ENCODE peak calls at places on chromosomes 6 and 20, in six cellular contexts. One of them, this sample, is unnamed.

GRCh38 chr6:5361371-5361770 is 100.1 kb downstream of the FARS2 start:
- DNase-seq in thyroid gland: no peak
- DNase-seq in ovary: no peak
- DNase-seq in colonic mucosa: no peak
- DNase-seq in effector memory CD4-positive, alpha-beta T cell: no peak
- DNase-seq in esophagus squamous epithelium: no peak
- DNase-seq in this sample: no peak

GRCh38 chr20:1664911-1665310 is 7.3 kb upstream of the SIRPG start:
- DNase-seq in thyroid gland: no peak
- DNase-seq in ovary: no peak
- DNase-seq in colonic mucosa: no peak
- DNase-seq in effector memory CD4-positive, alpha-beta T cell: peak; percentile 20
- DNase-seq in esophagus squamous epithelium: no peak
- DNase-seq in this sample: peak; percentile 69

GRCh38 chr6:12173670-12174069 is 116.5 kb upstream of the EDN1 start:
- DNase-seq in thyroid gland: no peak
- DNase-seq in ovary: no peak
- DNase-seq in colonic mucosa: no peak
- DNase-seq in effector memory CD4-positive, alpha-beta T cell: no peak
- DNase-seq in esophagus squamous epithelium: no peak
- DNase-seq in this sample: no peak

GRCh38 chr6:9745966-9746365 is 668.9 kb downstream of the TFAP2A start:
- DNase-seq in thyroid gland: no peak
- DNase-seq in ovary: no peak
- DNase-seq in colonic mucosa: no peak
- DNase-seq in effector memory CD4-positive, alpha-beta T cell: no peak
- DNase-seq in esophagus squamous epithelium: no peak
- DNase-seq in this sample: no peak

GRCh38 chr6:70345619-70346018 is 42.7 kb upstream of the COL9A1 start:
- DNase-seq in thyroid gland: no peak
- DNase-seq in ovary: no peak
- DNase-seq in colonic mucosa: no peak
- DNase-seq in effector memory CD4-positive, alpha-beta T cell: no peak
- DNase-seq in esophagus squamous epithelium: no peak
- DNase-seq in this sample: no peak

GRCh38 chr6:12001004-12001705 is 11.0 kb upstream of the HIVEP1 start:
- DNase-seq in thyroid gland: no peak
- DNase-seq in ovary: no peak
- DNase-seq in colonic mucosa: no peak
- DNase-seq in effector memory CD4-positive, alpha-beta T cell: no peak
- DNase-seq in esophagus squamous epithelium: no peak
- DNase-seq in this sample: no peak

GRCh38 chr20:34437330-34437986 is 74.4 kb downstream of the ITCH start:
- DNase-seq in thyroid gland: no peak
- DNase-seq in ovary: no peak
- DNase-seq in colonic mucosa: no peak
- DNase-seq in effector memory CD4-positive, alpha-beta T cell: no peak
- DNase-seq in esophagus squamous epithelium: no peak
- DNase-seq in this sample: no peak

GRCh38 chr6:106880952-106881351 is 93.6 kb downstream of the CD24 start:
- DNase-seq in thyroid gland: no peak
- DNase-seq in ovary: no peak
- DNase-seq in colonic mucosa: no peak
- DNase-seq in effector memory CD4-positive, alpha-beta T cell: no peak
- DNase-seq in esophagus squamous epithelium: no peak
- DNase-seq in this sample: no peak

GRCh38 chr6:160134779-160135547 is 13.3 kb downstream of the SLC22A1 start:
- DNase-seq in thyroid gland: no peak
- DNase-seq in ovary: no peak
- DNase-seq in colonic mucosa: no peak
- DNase-seq in effector memory CD4-positive, alpha-beta T cell: no peak
- DNase-seq in esophagus squamous epithelium: no peak
- DNase-seq in this sample: no peak

GRCh38 chr20:38222923-38223742 is 37.4 kb downstream of the KIAA1755 start:
- DNase-seq in thyroid gland: no peak
- DNase-seq in ovary: no peak
- DNase-seq in colonic mucosa: no peak
- DNase-seq in effector memory CD4-positive, alpha-beta T cell: no peak
- DNase-seq in esophagus squamous epithelium: no peak
- DNase-seq in this sample: no peak

GRCh38 chr20:53244711-53245110 is 272.6 kb downstream of the TSHZ2 start:
- DNase-seq in thyroid gland: no peak
- DNase-seq in ovary: no peak
- DNase-seq in colonic mucosa: no peak
- DNase-seq in effector memory CD4-positive, alpha-beta T cell: no peak
- DNase-seq in esophagus squamous epithelium: no peak
- DNase-seq in this sample: no peak

GRCh38 chr20:63740070-63740500 is 509 bp downstream of the SLC2A4RG start:
- DNase-seq in thyroid gland: peak; percentile 53
- DNase-seq in ovary: peak; percentile 78
- DNase-seq in colonic mucosa: peak; percentile 49
- DNase-seq in effector memory CD4-positive, alpha-beta T cell: peak; percentile 52
- DNase-seq in esophagus squamous epithelium: no peak
- DNase-seq in this sample: peak; percentile 63

GRCh38 chr20:33663161-33664084 is 1.3 kb downstream of the C20orf144 start:
- DNase-seq in thyroid gland: peak; percentile 82
- DNase-seq in ovary: peak; percentile 83
- DNase-seq in colonic mucosa: peak; percentile 86
- DNase-seq in effector memory CD4-positive, alpha-beta T cell: peak; percentile 71
- DNase-seq in esophagus squamous epithelium: no peak
- DNase-seq in this sample: peak; percentile 79

GRCh38 chr6:24205020-24205492 is 79.0 kb downstream of the NRSN1 start:
- DNase-seq in thyroid gland: peak; percentile 13
- DNase-seq in ovary: no peak
- DNase-seq in colonic mucosa: peak; percentile 21
- DNase-seq in effector memory CD4-positive, alpha-beta T cell: no peak
- DNase-seq in esophagus squamous epithelium: no peak
- DNase-seq in this sample: peak; percentile 30

GRCh38 chr6:131843768-131844167 is 35.9 kb downstream of the ENPP1 start:
- DNase-seq in thyroid gland: no peak
- DNase-seq in ovary: no peak
- DNase-seq in colonic mucosa: no peak
- DNase-seq in effector memory CD4-positive, alpha-beta T cell: no peak
- DNase-seq in esophagus squamous epithelium: no peak
- DNase-seq in this sample: no peak

GRCh38 chr6:71404967-71405278 is 116.3 kb downstream of the OGFRL1 start:
- DNase-seq in thyroid gland: no peak
- DNase-seq in ovary: no peak
- DNase-seq in colonic mucosa: no peak
- DNase-seq in effector memory CD4-positive, alpha-beta T cell: no peak
- DNase-seq in esophagus squamous epithelium: no peak
- DNase-seq in this sample: no peak

GRCh38 chr6:71404145-71404966 is 115.7 kb downstream of the OGFRL1 start:
- DNase-seq in thyroid gland: no peak
- DNase-seq in ovary: no peak
- DNase-seq in colonic mucosa: no peak
- DNase-seq in effector memory CD4-positive, alpha-beta T cell: no peak
- DNase-seq in esophagus squamous epithelium: no peak
- DNase-seq in this sample: no peak

GRCh38 chr6:71405416-71405815 is 116.8 kb downstream of the OGFRL1 start:
- DNase-seq in thyroid gland: no peak
- DNase-seq in ovary: no peak
- DNase-seq in colonic mucosa: no peak
- DNase-seq in effector memory CD4-positive, alpha-beta T cell: no peak
- DNase-seq in esophagus squamous epithelium: no peak
- DNase-seq in this sample: no peak

GRCh38 chr6:71408966-71409723 is 120.5 kb downstream of the OGFRL1 start:
- DNase-seq in thyroid gland: no peak
- DNase-seq in ovary: no peak
- DNase-seq in colonic mucosa: no peak
- DNase-seq in effector memory CD4-positive, alpha-beta T cell: no peak
- DNase-seq in esophagus squamous epithelium: no peak
- DNase-seq in this sample: no peak

DNA sequence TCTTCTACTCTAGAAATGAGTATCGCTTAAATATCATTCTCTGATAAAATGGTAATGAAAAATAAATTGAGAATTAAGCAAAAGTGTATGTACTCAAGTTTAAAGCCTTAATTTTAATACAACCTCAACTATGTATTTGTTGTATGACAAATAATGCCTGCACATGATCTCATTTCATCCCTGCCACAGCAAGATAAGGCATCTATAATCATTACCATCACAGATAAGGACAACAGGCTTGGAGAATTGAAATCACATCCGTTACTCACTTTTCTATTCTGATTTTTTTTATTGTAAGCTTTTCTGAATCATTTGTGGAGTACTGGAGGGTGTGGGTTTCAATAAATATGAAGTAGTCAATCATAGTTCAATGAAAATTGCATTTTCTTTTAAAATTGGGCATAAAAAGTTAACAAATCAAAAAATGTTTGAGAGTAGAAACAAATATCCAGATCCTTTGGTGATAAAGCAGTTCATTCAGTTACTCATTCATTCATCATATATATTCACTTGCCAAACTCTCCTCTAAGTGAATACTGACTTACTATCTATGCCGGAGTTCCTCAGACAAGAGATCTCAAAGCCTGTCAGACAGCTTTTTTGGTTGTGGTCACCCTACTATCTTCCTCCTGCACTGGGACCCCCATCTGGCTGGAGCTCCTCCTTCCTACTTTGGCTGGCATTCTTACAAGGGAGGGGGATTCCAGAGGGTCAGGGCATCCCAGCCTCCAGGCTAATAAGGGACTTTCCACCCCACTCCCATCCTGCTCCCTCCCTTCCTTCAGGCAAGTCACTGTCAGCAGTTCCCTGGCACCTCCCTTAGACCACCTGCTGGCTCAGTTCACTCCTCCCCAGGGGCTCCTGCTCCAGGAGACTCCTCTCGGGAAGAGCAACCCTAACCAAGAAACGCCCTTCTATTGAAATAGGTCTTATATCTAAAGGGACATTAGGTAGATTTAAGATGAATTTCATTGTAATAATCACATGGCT is 118.6 kb downstream of the OGFRL1 start:
- DNase-seq in thyroid gland: no peak
- DNase-seq in ovary: no peak
- DNase-seq in colonic mucosa: no peak
- DNase-seq in effector memory CD4-positive, alpha-beta T cell: no peak
- DNase-seq in esophagus squamous epithelium: no peak
- DNase-seq in this sample: no peak
- H3K4me1 ChIP-seq in thyroid gland: peaks cover 70% of the 10 kb centered on the region
- H3K4me1 ChIP-seq in ovary: peaks cover 4% of the 10 kb centered on the region
- H3K4me1 ChIP-seq in colonic mucosa: no peaks in the 10 kb centered on the region
- H3K4me1 ChIP-seq in effector memory CD4-positive, alpha-beta T cell: no peaks in the 10 kb centered on the region
- H3K4me1 ChIP-seq in esophagus squamous epithelium: peaks cover 23% of the 10 kb centered on the region
- H3K4me1 ChIP-seq in this sample: no peaks in the 10 kb centered on the region

GRCh38 chr6:30749554-30750378 is 5.4 kb upstream of the IER3 start:
- DNase-seq in thyroid gland: peak; percentile 69
- DNase-seq in ovary: no peak
- DNase-seq in colonic mucosa: peak; percentile 85
- DNase-seq in effector memory CD4-positive, alpha-beta T cell: no peak
- DNase-seq in esophagus squamous epithelium: no peak
- DNase-seq in this sample: no peak
- H3K27ac ChIP-seq in thyroid gland: peak overlapping the region; percentile 56
- H3K27ac ChIP-seq in ovary: no peak overlapping the region
- H3K27ac ChIP-seq in colonic mucosa: peak overlapping the region; percentile 78
- H3K27ac ChIP-seq in effector memory CD4-positive, alpha-beta T cell: no peak overlapping the region
- H3K27ac ChIP-seq in esophagus squamous epithelium: peak overlapping the region; percentile 67
- H3K27ac ChIP-seq in this sample: no peak overlapping the region

GRCh38 chr6:31725502-31726350 is 2.6 kb downstream of the MPIG6B start:
- DNase-seq in thyroid gland: no peak
- DNase-seq in ovary: no peak
- DNase-seq in colonic mucosa: no peak
- DNase-seq in effector memory CD4-positive, alpha-beta T cell: no peak
- DNase-seq in esophagus squamous epithelium: no peak
- DNase-seq in this sample: no peak

GRCh38 chr6:31728767-31729514 is at the start of gene DDAH2:
- DNase-seq in thyroid gland: no peak
- DNase-seq in ovary: peak; percentile 62
- DNase-seq in colonic mucosa: no peak
- DNase-seq in effector memory CD4-positive, alpha-beta T cell: no peak
- DNase-seq in esophagus squamous epithelium: no peak
- DNase-seq in this sample: no peak

GRCh38 chr6:31727717-31728671 is 1.1 kb downstream of the DDAH2 start:
- DNase-seq in thyroid gland: peak; percentile 39
- DNase-seq in ovary: peak; percentile 52
- DNase-seq in colonic mucosa: no peak
- DNase-seq in effector memory CD4-positive, alpha-beta T cell: no peak
- DNase-seq in esophagus squamous epithelium: no peak
- DNase-seq in this sample: no peak

GRCh38 chr6:31729515-31729978 is 448 bp upstream of the DDAH2 start:
- DNase-seq in thyroid gland: peak; percentile 93
- DNase-seq in ovary: peak; percentile 95
- DNase-seq in colonic mucosa: peak; percentile 97
- DNase-seq in effector memory CD4-positive, alpha-beta T cell: peak; percentile 66
- DNase-seq in esophagus squamous epithelium: no peak
- DNase-seq in this sample: peak; percentile 77

DNA sequence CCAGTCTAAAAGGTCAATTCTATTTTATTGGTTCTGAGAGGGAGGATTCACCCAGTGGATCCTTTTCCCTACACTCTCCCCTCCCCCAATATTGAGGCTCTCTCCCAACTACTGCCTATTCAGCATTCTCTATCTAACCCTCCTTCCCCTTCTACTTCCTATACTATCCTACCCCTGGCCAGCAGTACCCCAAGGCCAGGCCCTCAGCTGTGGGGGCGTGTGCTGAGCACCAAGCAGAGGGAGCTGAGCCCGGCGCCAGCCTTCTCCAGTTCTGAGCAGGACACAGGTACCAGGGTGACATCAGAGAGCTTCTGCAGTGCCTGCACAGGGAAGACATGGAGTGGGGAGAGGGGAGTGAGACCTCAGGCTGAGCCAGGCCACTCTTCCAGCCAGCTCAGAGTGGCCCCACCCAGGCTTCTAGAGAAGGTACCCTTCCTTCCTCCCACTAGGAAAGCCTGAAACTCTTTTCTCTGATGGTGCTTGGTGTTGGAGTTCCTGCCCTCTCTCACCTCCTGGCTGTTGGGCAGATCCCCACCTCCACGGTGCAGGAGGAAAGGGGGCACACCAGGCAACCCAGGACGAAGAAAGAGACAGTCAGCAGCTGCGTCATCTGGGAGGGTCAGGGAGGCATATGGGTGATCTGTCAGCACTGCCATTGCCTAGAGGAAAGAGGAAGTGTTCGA is 1.9 kb downstream of the DDAH2 start:
- DNase-seq in thyroid gland: no peak
- DNase-seq in ovary: no peak
- DNase-seq in colonic mucosa: no peak
- DNase-seq in effector memory CD4-positive, alpha-beta T cell: no peak
- DNase-seq in esophagus squamous epithelium: no peak
- DNase-seq in this sample: no peak
- H3K4me3 ChIP-seq in thyroid gland: no peak overlapping the region
- H3K4me3 ChIP-seq in ovary: no peak overlapping the region
- H3K4me3 ChIP-seq in colonic mucosa: no peak overlapping the region
- H3K4me3 ChIP-seq in effector memory CD4-positive, alpha-beta T cell: no peak overlapping the region
- H3K4me3 ChIP-seq in esophagus squamous epithelium: no peak overlapping the region
- H3K4me3 ChIP-seq in this sample: no peak overlapping the region

GRCh38 chr6:93358435-93358834 is 60.9 kb downstream of the EPHA7 start:
- DNase-seq in thyroid gland: no peak
- DNase-seq in ovary: no peak
- DNase-seq in colonic mucosa: no peak
- DNase-seq in effector memory CD4-positive, alpha-beta T cell: no peak
- DNase-seq in esophagus squamous epithelium: no peak
- DNase-seq in this sample: no peak

GRCh38 chr6:93350774-93351173 is 68.6 kb downstream of the EPHA7 start:
- DNase-seq in thyroid gland: no peak
- DNase-seq in ovary: no peak
- DNase-seq in colonic mucosa: no peak
- DNase-seq in effector memory CD4-positive, alpha-beta T cell: no peak
- DNase-seq in esophagus squamous epithelium: no peak
- DNase-seq in this sample: no peak

GRCh38 chr6:93351222-93351621 is 68.1 kb downstream of the EPHA7 start:
- DNase-seq in thyroid gland: no peak
- DNase-seq in ovary: no peak
- DNase-seq in colonic mucosa: no peak
- DNase-seq in effector memory CD4-positive, alpha-beta T cell: no peak
- DNase-seq in esophagus squamous epithelium: no peak
- DNase-seq in this sample: no peak

GRCh38 chr6:93352604-93353003 is 66.8 kb downstream of the EPHA7 start:
- DNase-seq in thyroid gland: no peak
- DNase-seq in ovary: no peak
- DNase-seq in colonic mucosa: no peak
- DNase-seq in effector memory CD4-positive, alpha-beta T cell: no peak
- DNase-seq in esophagus squamous epithelium: no peak
- DNase-seq in this sample: no peak
- H3K4me1 ChIP-seq in thyroid gland: no peaks in the 10 kb centered on the region
- H3K4me1 ChIP-seq in ovary: no peaks in the 10 kb centered on the region
- H3K4me1 ChIP-seq in colonic mucosa: no peaks in the 10 kb centered on the region
- H3K4me1 ChIP-seq in effector memory CD4-positive, alpha-beta T cell: no peaks in the 10 kb centered on the region
- H3K4me1 ChIP-seq in esophagus squamous epithelium: no peaks in the 10 kb centered on the region
- H3K4me1 ChIP-seq in this sample: no peaks in the 10 kb centered on the region